ENCODE peak calls at places on chromosomes 13 and 19, in six cellular contexts. U, N, C, Q, J and Z are unnamed samples. For H3K4me1, the result is how much of the 10 kb centered on the place peaks cover.

GRCh38 chr13:75101997-75102720 is 379.8 kb downstream of the TBC1D4 start:
- DNase-seq in U (no peak), N (peak), C (peak), Q (peak), J (no peak), Z (peak)

GRCh38 chr19:29381353-29382203 is 144.2 kb upstream of the VSTM2B start:
- DNase-seq in U (no peak), N (no peak), C (no peak), Q (no peak), J (no peak), Z (peak)

GRCh38 chr13:86825410-86825809 is 845.8 kb upstream of the SLITRK5 start:
- DNase-seq in U (no peak), N (no peak), C (no peak), Q (no peak), J (no peak), Z (no peak)

GRCh38 chr13:40115456-40115855 is 460.0 kb downstream of the COG6 start:
- DNase-seq in U (no peak), N (no peak), C (no peak), Q (no peak), J (no peak), Z (no peak)

GRCh38 chr19:53530622-53531021 is 7.3 kb upstream of the ZNF331 start:
- DNase-seq in U (no peak), N (no peak), C (no peak), Q (no peak), J (no peak), Z (no peak)

GRCh38 chr13:28503182-28503980 is 8.5 kb upstream of the FLT1 start:
- DNase-seq in U (no peak), N (no peak), C (peak), Q (no peak), J (no peak), Z (no peak)

GRCh38 chr13:108742681-108743080 is 113.3 kb downstream of the MYO16 start:
- DNase-seq in U (no peak), N (no peak), C (no peak), Q (no peak), J (no peak), Z (no peak)

GRCh38 chr13:33441015-33441414 is 155.5 kb upstream of the STARD13 start:
- DNase-seq in U (peak), N (peak), C (peak), Q (peak), J (no peak), Z (peak)

GRCh38 chr13:75236774-75237173 is 245.2 kb downstream of the TBC1D4 start:
- DNase-seq in U (peak), N (peak), C (no peak), Q (peak), J (no peak), Z (no peak)

GRCh38 chr13:41740479-41740878 is 220.4 kb downstream of the VWA8 start:
- DNase-seq in U (no peak), N (no peak), C (no peak), Q (peak), J (no peak), Z (no peak)

GRCh38 chr19:7833225-7834156 is 3.5 kb downstream of the EVI5L start:
- DNase-seq in U (peak), N (peak), C (no peak), Q (peak), J (no peak), Z (no peak)

GRCh38 chr19:49415102-49415809 is 8.0 kb downstream of the PTH2 start:
- DNase-seq in U (no peak), N (no peak), C (no peak), Q (no peak), J (no peak), Z (no peak)

GRCh38 chr19:21848706-21849105 is 12.7 kb upstream of the ZNF43 start:
- DNase-seq in U (no peak), N (peak), C (no peak), Q (peak), J (no peak), Z (no peak)

GRCh38 chr13:79870766-79871165 is 389.8 kb downstream of the NDFIP2 start:
- DNase-seq in U (no peak), N (peak), C (no peak), Q (peak), J (no peak), Z (no peak)

GRCh38 chr13:99688776-99689175 is 187.5 kb downstream of the TM9SF2 start:
- DNase-seq in U (no peak), N (no peak), C (no peak), Q (no peak), J (no peak), Z (no peak)

GRCh38 chr13:97367016-97367415 is 67.0 kb upstream of the RAP2A start:
- DNase-seq in U (no peak), N (no peak), C (no peak), Q (peak), J (peak), Z (no peak)

GRCh38 chr13:35699181-35699580 is 222.7 kb upstream of the MAB21L1 start:
- DNase-seq in U (no peak), N (no peak), C (no peak), Q (peak), J (no peak), Z (no peak)

GRCh38 chr13:52195052-52195837 is 35.8 kb upstream of the NEK3 start:
- DNase-seq in U (peak), N (peak), C (peak), Q (peak), J (no peak), Z (peak)

GRCh38 chr13:109873351-109874123 is 87.2 kb upstream of the IRS2 start:
- DNase-seq in U (no peak), N (no peak), C (no peak), Q (no peak), J (no peak), Z (no peak)

GRCh38 chr13:76790519-76791289 is 95.5 kb downstream of the KCTD12 start:
- DNase-seq in U (no peak), N (no peak), C (no peak), Q (peak), J (no peak), Z (no peak)

GRCh38 chr19:4686700-4687099 is 16.6 kb upstream of the MYDGF start:
- DNase-seq in U (no peak), N (no peak), C (no peak), Q (no peak), J (no peak), Z (no peak)

GRCh38 chr19:52200044-52200443 is 10.2 kb downstream of the PPP2R1A start:
- DNase-seq in U (no peak), N (peak), C (no peak), Q (peak), J (no peak), Z (no peak)

GRCh38 chr13:45162821-45163220 is 38.0 kb downstream of the KCTD4 start:
- DNase-seq in U (no peak), N (peak), C (no peak), Q (peak), J (no peak), Z (no peak)

GRCh38 chr13:98506343-98507059 is 70.4 kb downstream of the STK24 start:
- DNase-seq in U (no peak), N (no peak), C (no peak), Q (peak), J (no peak), Z (no peak)

GRCh38 chr13:99892189-99892588 is 79.4 kb downstream of the ZIC5 start:
- DNase-seq in U (no peak), N (no peak), C (peak), Q (no peak), J (peak), Z (peak)

GRCh38 chr13:20901668-20902437 is 693 bp downstream of the XPO4 start:
- DNase-seq in U (peak), N (peak), C (peak), Q (peak), J (no peak), Z (peak)

GRCh38 chr19:34188388-34188787 is 16.1 kb downstream of the LSM14A start:
- DNase-seq in U (no peak), N (no peak), C (no peak), Q (no peak), J (no peak), Z (no peak)
- H3K4me1 ChIP-seq in U (under half), N (under half), C (under half), Q (under half), J (under half), Z (under half)

DNA sequence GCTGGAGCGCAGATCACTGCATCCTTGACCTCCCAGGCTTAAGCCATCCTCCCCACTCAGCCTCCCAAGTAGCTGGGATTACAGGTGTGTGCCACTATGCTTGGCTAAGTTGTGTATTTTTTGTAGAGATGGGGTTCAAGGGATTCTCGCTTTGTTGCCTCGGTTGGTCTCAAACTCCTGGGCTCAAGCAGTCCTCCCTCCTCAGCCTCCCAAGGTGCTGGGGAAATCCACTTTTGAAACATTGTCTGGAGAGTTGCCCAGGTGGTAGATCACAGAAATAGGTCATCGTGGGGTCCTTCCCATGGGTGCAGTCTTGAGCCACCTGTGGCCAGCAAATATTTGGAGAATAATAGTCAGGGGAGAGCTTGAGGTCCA is 5.2 kb downstream of the LDLR start:
- DNase-seq in U (no peak), N (no peak), C (no peak), Q (no peak), J (no peak), Z (no peak)
- H3K4me1 ChIP-seq in U (under half), N (half or more), C (under half), Q (under half), J (under half), Z (under half)

GRCh38 chr13:48493851-48494250 is 39.0 kb downstream of the RCBTB2 start:
- DNase-seq in U (no peak), N (peak), C (no peak), Q (peak), J (no peak), Z (no peak)
- H3K4me1 ChIP-seq in U (under half), N (under half), C (under half), Q (under half), J (under half), Z (under half)

GRCh38 chr13:113671066-113672001 is 4.3 kb downstream of the GRK1 start:
- DNase-seq in U (no peak), N (no peak), C (no peak), Q (no peak), J (no peak), Z (no peak)
- H3K4me1 ChIP-seq in U (under half), N (under half), C (under half), Q (under half), J (under half), Z (under half)

DNA sequence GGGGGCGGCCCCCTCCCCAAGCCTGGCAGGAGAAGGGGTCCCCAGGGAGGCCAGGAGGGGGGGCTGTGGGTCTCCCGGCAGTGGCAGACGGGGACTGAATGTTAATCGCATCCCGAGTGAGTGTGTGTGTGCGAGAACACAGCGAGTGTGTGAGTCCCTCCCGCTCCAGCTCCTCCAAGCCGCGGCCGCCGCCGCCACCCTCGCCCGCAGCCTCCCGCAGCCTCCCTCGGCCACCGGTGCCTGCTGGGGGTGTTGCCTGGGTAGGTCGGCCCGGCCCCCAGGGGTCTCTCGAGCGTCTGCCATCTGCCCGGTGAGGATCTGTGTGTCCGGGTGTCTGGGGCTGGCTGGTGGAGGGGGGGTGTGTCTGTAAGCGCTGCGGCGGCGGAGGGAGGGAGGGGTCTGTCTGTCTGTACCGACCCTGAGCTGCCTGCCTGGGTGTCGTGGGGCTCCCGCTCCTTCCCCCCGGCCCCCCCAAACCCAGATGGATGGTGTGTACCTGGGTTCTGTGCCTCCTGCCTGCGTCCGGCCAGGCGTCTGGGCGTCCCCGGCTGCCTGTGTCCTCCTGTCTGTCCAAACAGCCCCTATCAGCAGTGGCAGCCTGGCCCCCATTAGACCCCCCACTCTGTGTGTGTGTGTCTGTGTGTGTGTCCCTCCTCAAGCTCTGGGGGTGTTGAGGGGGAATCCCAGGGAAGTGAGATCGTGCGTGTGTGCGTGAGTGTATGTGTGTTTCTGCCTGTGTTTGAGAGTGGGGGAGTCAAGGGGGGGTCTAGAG is at the start of gene GRIN2D:
- DNase-seq in U (no peak), N (no peak), C (peak), Q (peak), J (no peak), Z (peak)
- H3K4me1 ChIP-seq in U (under half), N (under half), C (under half), Q (under half), J (under half), Z (under half)